ENCODE peak calls at places on chromosomes 4 and X, in five cellular contexts. D, Z, S, J and C are unnamed samples.

GRCh38 chr4:2480649-2481048 is 11.7 kb downstream of the RNF4 start:
- DNase-seq in S (no peak), D (no peak), Z (no peak), J (no peak), C (no peak)

GRCh38 chrX:147838465-147839131 is 73.1 kb upstream of the FMR1 start:
- DNase-seq in S (no peak), Z (no peak), J (no peak), D (no peak), C (no peak)

GRCh38 chr4:61462451-61463326 is 262.6 kb downstream of the ADGRL3 start:
- DNase-seq in Z (no peak), J (no peak), D (no peak), S (no peak), C (no peak)

GRCh38 chrX:48972214-48973164 is 845 bp upstream of the KCND1 start:
- DNase-seq in J (peak), D (peak), S (peak), Z (no peak), C (peak)

GRCh38 chrX:23381688-23382087 is 47.0 kb downstream of the PTCHD1 start:
- DNase-seq in D (no peak), S (no peak), Z (no peak), J (no peak), C (no peak)

GRCh38 chrX:131187234-131187633 is 101.9 kb downstream of the IGSF1 start:
- DNase-seq in J (no peak), S (no peak), D (no peak), Z (no peak), C (no peak)

GRCh38 chr4:61739899-61740298 is 539.8 kb downstream of the ADGRL3 start:
- DNase-seq in S (no peak), J (no peak), Z (no peak), D (no peak), C (no peak)

GRCh38 chrX:23514082-23514481 is 153.2 kb upstream of the PRDX4 start:
- DNase-seq in J (no peak), S (no peak), Z (no peak), D (no peak), C (no peak)

GRCh38 chr4:1973218-1973617 is 35.6 kb downstream of the NELFA start:
- DNase-seq in D (no peak), J (no peak), S (no peak), Z (no peak), C (no peak)

GRCh38 chr4:126604273-126604867 is 1028.4 kb upstream of the INTU start:
- DNase-seq in S (peak), J (peak), Z (no peak), D (no peak), C (peak)

GRCh38 chr4:78585633-78586032 is 34.1 kb downstream of the ANXA3 start:
- DNase-seq in D (no peak), Z (no peak), S (no peak), J (no peak), C (no peak)

GRCh38 chr4:182478475-182478874 is 235.3 kb downstream of the TENM3 start:
- DNase-seq in D (no peak), J (no peak), Z (no peak), S (no peak), C (no peak)

GRCh38 chr4:84258905-84259830 is 239.9 kb downstream of the NKX6-1 start:
- DNase-seq in S (peak), J (no peak), Z (no peak), D (no peak), C (no peak)

GRCh38 chrX:31224321-31225012 is 152.6 kb upstream of the FTHL17 start:
- DNase-seq in S (no peak), Z (no peak), J (no peak), D (no peak), C (no peak)

GRCh38 chr4:142021761-142022160 is 385.4 kb downstream of the IL15 start:
- DNase-seq in S (no peak), D (no peak), J (no peak), Z (no peak), C (no peak)

GRCh38 chr4:169238445-169238844 is 32.3 kb downstream of the SH3RF1 start:
- DNase-seq in J (no peak), S (peak), Z (no peak), D (no peak), C (no peak)

GRCh38 chr4:74523076-74523475 is 78.1 kb downstream of the AREG start:
- DNase-seq in J (no peak), D (no peak), Z (no peak), S (no peak), C (no peak)

GRCh38 chrX:151982217-151982616 is 7.7 kb upstream of the GABRE start:
- DNase-seq in D (no peak), J (no peak), S (no peak), Z (no peak), C (no peak)

GRCh38 chrX:103073442-103073841 is 9.5 kb upstream of the BEX1 start:
- DNase-seq in S (no peak), Z (no peak), J (no peak), D (no peak), C (no peak)

GRCh38 chrX:24026403-24026801 is 584 bp downstream of the KLHL15 start:
- DNase-seq in J (no peak), Z (no peak), D (no peak), S (no peak), C (no peak)

GRCh38 chr4:155600246-155600645 is 66.4 kb upstream of the GUCY1A1 start:
- DNase-seq in J (no peak), Z (no peak), S (no peak), D (no peak), C (no peak)

GRCh38 chrX:120308959-120309872 is 2.0 kb downstream of the TMEM255A start:
- DNase-seq in D (peak), S (peak), Z (no peak), J (peak), C (no peak)

GRCh38 chrX:16993791-16994318 is 47.4 kb downstream of the REPS2 start:
- DNase-seq in J (no peak), Z (no peak), S (no peak), D (no peak), C (no peak)

GRCh38 chrX:39883664-39884063 is 214.1 kb downstream of the BCOR start:
- DNase-seq in D (no peak), Z (no peak), S (no peak), J (no peak), C (no peak)

GRCh38 chrX:39813631-39814246 is 284.0 kb downstream of the BCOR start:
- DNase-seq in S (peak), J (peak), Z (peak), D (peak), C (peak)

GRCh38 chr4:132956951-132957350 is 192.1 kb upstream of the PCDH10 start:
- DNase-seq in D (no peak), J (no peak), S (no peak), Z (no peak), C (no peak)

GRCh38 chrX:129523076-129524055 is at the start of gene SMARCA1:
- DNase-seq in S (peak), Z (peak), J (peak), D (peak), C (peak)

GRCh38 chrX:95764972-95765451 is 919.6 kb upstream of the DIAPH2 start:
- DNase-seq in S (no peak), D (no peak), J (peak), Z (no peak), C (peak)

GRCh38 chr4:11232004-11232403 is 196.7 kb downstream of the HS3ST1 start:
- DNase-seq in Z (no peak), D (no peak), J (no peak), S (no peak), C (no peak)

GRCh38 chrX:130174937-130175336 is 3.2 kb downstream of the RAB33A start:
- DNase-seq in S (no peak), J (no peak), D (no peak), Z (no peak), C (no peak)

GRCh38 chr4:174260099-174260498 is 23.4 kb downstream of the FBXO8 start:
- DNase-seq in Z (no peak), S (no peak), D (no peak), J (no peak), C (no peak)

DNA sequence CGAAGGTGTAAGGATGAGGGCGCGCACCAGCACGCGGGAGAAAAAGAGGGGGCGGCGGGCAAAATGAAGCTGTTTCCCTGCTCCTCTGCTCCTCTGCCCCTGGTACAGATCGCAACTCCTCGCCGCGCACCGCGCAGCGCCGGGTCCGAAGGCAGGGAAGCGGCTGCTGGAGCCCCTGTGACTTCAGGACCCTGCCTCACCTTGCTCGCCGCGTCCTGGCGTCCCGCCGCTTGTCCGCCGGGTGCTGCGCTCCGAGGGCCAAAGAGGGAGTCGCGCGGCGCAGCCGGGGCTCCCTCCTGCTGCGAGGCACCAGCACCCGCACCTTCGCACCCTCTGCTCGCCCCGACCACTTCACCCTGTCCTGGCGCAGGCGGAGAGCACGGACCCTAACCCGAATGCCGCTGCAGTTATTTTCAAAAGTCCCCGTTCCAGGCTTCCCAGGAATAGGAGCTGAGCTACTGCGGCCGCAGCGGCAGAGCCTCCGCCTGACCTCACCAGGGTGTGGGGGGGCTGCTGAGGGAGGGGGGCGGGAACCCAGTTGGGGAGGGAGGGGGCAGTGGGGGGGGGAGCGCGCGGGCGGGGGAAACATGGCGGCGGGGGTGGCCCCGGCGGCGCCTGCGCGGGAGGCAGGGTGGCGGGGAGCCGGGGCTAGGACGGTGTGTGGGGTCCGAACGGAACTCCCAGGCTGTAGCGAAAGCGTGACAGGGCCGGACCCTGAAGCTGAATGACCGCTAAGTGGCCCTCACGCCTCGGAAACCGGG is at the start of gene KLHL13:
- DNase-seq in J (peak), S (peak), D (peak), Z (peak), C (peak)
- H3K27ac ChIP-seq in J (peak), S (peak), D (peak), Z (peak), C (peak)

DNA sequence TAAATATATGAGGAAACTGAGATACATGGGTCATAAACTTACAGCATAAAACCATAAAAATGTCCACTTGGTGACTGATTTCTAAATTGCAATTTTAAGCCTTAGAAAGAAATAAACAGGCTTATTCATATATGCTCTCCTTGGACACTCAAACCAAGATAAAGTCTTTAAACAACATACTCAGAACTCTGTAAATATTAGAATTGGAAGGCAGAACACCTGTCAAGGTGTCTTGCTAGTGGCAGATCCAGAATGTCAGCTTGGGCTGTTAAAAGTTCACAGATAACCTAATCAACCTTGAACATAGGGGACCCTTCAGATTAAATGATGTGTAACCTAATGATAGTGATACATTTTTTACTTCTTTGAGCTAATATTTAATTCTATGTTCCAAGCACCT is 208.1 kb upstream of the ARSJ start:
- DNase-seq in S (no peak), Z (no peak), J (no peak), D (no peak), C (no peak)
- TF ChIP-seq POLR2A in S (no peak), Z (no peak), J (no peak), D (no peak), C (no peak)

GRCh38 chrX:1249101-1249887 is 19.3 kb upstream of the CSF2RA start:
- DNase-seq in S (peak), D (peak), Z (no peak), J (peak), C (peak)
- H3K27ac ChIP-seq in S (peak), D (no peak), Z (peak), J (peak), C (peak)

GRCh38 chr4:51842167-51842553 is 793 bp upstream of the DCUN1D4 start:
- DNase-seq in S (peak), D (peak), Z (no peak), J (peak), C (peak)

GRCh38 chr4:51840791-51841190 is 2.2 kb upstream of the DCUN1D4 start:
- DNase-seq in D (no peak), S (no peak), Z (no peak), J (no peak), C (no peak)

GRCh38 chr4:51844157-51845054 is 1.5 kb downstream of the DCUN1D4 start:
- DNase-seq in S (peak), D (peak), J (peak), Z (peak), C (peak)

GRCh38 chr4:51843309-51844156 is 580 bp downstream of the DCUN1D4 start:
- DNase-seq in J (peak), S (peak), D (peak), Z (peak), C (peak)

GRCh38 chr4:51842554-51843308 is at the start of gene DCUN1D4:
- DNase-seq in D (peak), S (peak), J (peak), Z (peak), C (peak)
- TF ChIP-seq POLR2A in D (peak), S (peak), J (peak), Z (no peak), C (peak)

GRCh38 chr4:15034071-15034764 is 31.9 kb downstream of the CPEB2 start:
- DNase-seq in J (no peak), S (no peak), Z (no peak), D (no peak), C (no peak)

GRCh38 chr4:15037923-15038541 is 35.8 kb downstream of the CPEB2 start:
- DNase-seq in J (no peak), Z (no peak), D (no peak), S (no peak), C (no peak)

GRCh38 chr4:15031993-15032660 is 29.8 kb downstream of the CPEB2 start:
- DNase-seq in Z (no peak), D (no peak), J (no peak), S (no peak), C (no peak)

GRCh38 chr4:15031197-15031596 is 28.9 kb downstream of the CPEB2 start:
- DNase-seq in D (no peak), J (no peak), S (no peak), Z (no peak), C (no peak)

DNA sequence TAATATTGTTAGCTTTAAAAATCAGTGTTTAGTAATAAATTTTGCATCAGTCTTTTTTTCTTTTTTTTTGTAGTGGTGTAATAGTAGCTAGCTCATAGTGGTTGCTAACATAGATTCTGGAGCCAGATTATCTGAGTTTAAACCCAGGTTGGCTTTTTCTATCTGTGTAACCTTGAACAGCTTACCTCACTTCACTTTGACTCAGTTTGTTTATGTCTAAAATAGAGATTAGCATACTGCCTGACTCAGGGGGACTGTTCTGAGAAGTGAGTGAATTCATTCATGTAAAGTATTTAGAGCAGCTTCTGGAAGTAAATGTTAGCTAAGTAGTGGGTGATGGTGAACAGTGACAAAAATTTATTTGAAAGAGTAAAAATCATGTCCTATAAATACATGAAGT is 32.9 kb downstream of the CPEB2 start:
- DNase-seq in S (no peak), J (no peak), D (no peak), Z (no peak), C (no peak)
- H3K27ac ChIP-seq in S (peak), J (no peak), D (no peak), Z (no peak), C (peak)

GRCh38 chrX:107716045-107716684 is 59.4 kb downstream of the TSC22D3 start:
- DNase-seq in S (no peak), Z (no peak), J (no peak), D (no peak), C (no peak)

GRCh38 chrX:107713205-107714195 is 62.1 kb downstream of the TSC22D3 start:
- DNase-seq in Z (no peak), D (no peak), S (no peak), J (no peak), C (peak)

GRCh38 chrX:107712231-107713204 is 63.1 kb downstream of the TSC22D3 start:
- DNase-seq in S (no peak), J (peak), Z (no peak), D (peak), C (peak)

GRCh38 chrX:107715331-107716044 is 60.1 kb downstream of the TSC22D3 start:
- DNase-seq in Z (no peak), S (no peak), J (no peak), D (no peak), C (no peak)

GRCh38 chrX:107714196-107714811 is 61.3 kb downstream of the TSC22D3 start:
- DNase-seq in J (no peak), D (no peak), Z (no peak), S (no peak), C (no peak)
- TF ChIP-seq POLR2A in J (no peak), D (no peak), Z (no peak), S (no peak), C (no peak)

GRCh38 chrX:72046447-72046846 is 85.3 kb downstream of the RTL5 start:
- DNase-seq in Z (no peak), S (no peak), J (no peak), D (no peak), C (no peak)

GRCh38 chrX:72048515-72049455 is 82.9 kb downstream of the RTL5 start:
- DNase-seq in J (no peak), D (no peak), Z (no peak), S (no peak), C (no peak)

GRCh38 chrX:72042860-72043248 is 88.9 kb downstream of the RTL5 start:
- DNase-seq in J (no peak), S (no peak), D (no peak), Z (no peak), C (no peak)

GRCh38 chrX:72045141-72045540 is 86.6 kb downstream of the RTL5 start:
- DNase-seq in J (no peak), D (no peak), Z (no peak), S (no peak), C (no peak)

GRCh38 chrX:72045552-72046277 is 86.0 kb downstream of the RTL5 start:
- DNase-seq in D (peak), Z (no peak), J (no peak), S (no peak), C (no peak)
- H3K27ac ChIP-seq in D (peak), Z (peak), J (no peak), S (no peak), C (no peak)

GRCh38 chr4:39452153-39452859 is 6.4 kb downstream of the RPL9 start:
- DNase-seq in D (no peak), S (no peak), Z (no peak), J (no peak), C (no peak)
- TF ChIP-seq POLR2A in D (no peak), S (no peak), Z (no peak), J (no peak), C (no peak)